ENCODE peak calls at places on chromosomes 12 and 14, in eight cellular contexts. One of them, this sample, is unnamed.

GRCh38 chr12:88753074-88753473 is 172.8 kb upstream of the KITLG start:
- DNase-seq in CD8-positive, alpha-beta T cell: no peak
- DNase-seq in kidney tubule cell: peak
- DNase-seq in LHCN-M2: peak
- DNase-seq in GM20000: no peak
- DNase-seq in LoVo: peak
- DNase-seq in activated naive CD8-positive, alpha-beta T cell treated with anti-CD3 and anti-CD28 coated beads, Interleukin-2, amount 50 U/mL, for 16 hours: no peak
- DNase-seq in T-cell: no peak
- DNase-seq in this sample: no peak

GRCh38 chr14:37480446-37481290 is 114.4 kb downstream of the FOXA1 start:
- DNase-seq in LoVo: no peak
- DNase-seq in T-cell: no peak
- DNase-seq in LHCN-M2: no peak
- DNase-seq in CD8-positive, alpha-beta T cell: no peak
- DNase-seq in activated naive CD8-positive, alpha-beta T cell treated with anti-CD3 and anti-CD28 coated beads, Interleukin-2, amount 50 U/mL, for 16 hours: no peak
- DNase-seq in GM20000: no peak
- DNase-seq in kidney tubule cell: no peak
- DNase-seq in this sample: no peak

GRCh38 chr12:126509587-126509986 is 1444.4 kb downstream of the AACS start:
- DNase-seq in kidney tubule cell: no peak
- DNase-seq in CD8-positive, alpha-beta T cell: no peak
- DNase-seq in GM20000: no peak
- DNase-seq in LHCN-M2: no peak
- DNase-seq in LoVo: no peak
- DNase-seq in activated naive CD8-positive, alpha-beta T cell treated with anti-CD3 and anti-CD28 coated beads, Interleukin-2, amount 50 U/mL, for 16 hours: no peak
- DNase-seq in T-cell: no peak
- DNase-seq in this sample: no peak

GRCh38 chr14:68768316-68768715 is 24.6 kb downstream of the ZFP36L1 start:
- DNase-seq in CD8-positive, alpha-beta T cell: no peak
- DNase-seq in activated naive CD8-positive, alpha-beta T cell treated with anti-CD3 and anti-CD28 coated beads, Interleukin-2, amount 50 U/mL, for 16 hours: no peak
- DNase-seq in LoVo: no peak
- DNase-seq in GM20000: no peak
- DNase-seq in kidney tubule cell: no peak
- DNase-seq in T-cell: no peak
- DNase-seq in LHCN-M2: no peak
- DNase-seq in this sample: no peak

GRCh38 chr14:64709126-64709525 is 4.9 kb downstream of the PLEKHG3 start:
- DNase-seq in kidney tubule cell: no peak
- DNase-seq in T-cell: no peak
- DNase-seq in LHCN-M2: no peak
- DNase-seq in GM20000: no peak
- DNase-seq in activated naive CD8-positive, alpha-beta T cell treated with anti-CD3 and anti-CD28 coated beads, Interleukin-2, amount 50 U/mL, for 16 hours: no peak
- DNase-seq in LoVo: no peak
- DNase-seq in CD8-positive, alpha-beta T cell: no peak
- DNase-seq in this sample: no peak

GRCh38 chr14:61460853-61461611 is 139.7 kb downstream of the PRKCH start:
- DNase-seq in GM20000: no peak
- DNase-seq in LoVo: peak
- DNase-seq in T-cell: no peak
- DNase-seq in kidney tubule cell: peak
- DNase-seq in LHCN-M2: peak
- DNase-seq in CD8-positive, alpha-beta T cell: peak
- DNase-seq in activated naive CD8-positive, alpha-beta T cell treated with anti-CD3 and anti-CD28 coated beads, Interleukin-2, amount 50 U/mL, for 16 hours: no peak
- DNase-seq in this sample: no peak

GRCh38 chr14:33014710-33015109 is 76.0 kb downstream of the NPAS3 start:
- DNase-seq in activated naive CD8-positive, alpha-beta T cell treated with anti-CD3 and anti-CD28 coated beads, Interleukin-2, amount 50 U/mL, for 16 hours: no peak
- DNase-seq in LHCN-M2: no peak
- DNase-seq in GM20000: no peak
- DNase-seq in T-cell: no peak
- DNase-seq in kidney tubule cell: no peak
- DNase-seq in CD8-positive, alpha-beta T cell: no peak
- DNase-seq in LoVo: no peak
- DNase-seq in this sample: no peak

GRCh38 chr14:53180272-53181221 is 27.4 kb upstream of the DDHD1 start:
- DNase-seq in CD8-positive, alpha-beta T cell: peak
- DNase-seq in T-cell: peak
- DNase-seq in kidney tubule cell: peak
- DNase-seq in LHCN-M2: peak
- DNase-seq in LoVo: no peak
- DNase-seq in activated naive CD8-positive, alpha-beta T cell treated with anti-CD3 and anti-CD28 coated beads, Interleukin-2, amount 50 U/mL, for 16 hours: peak
- DNase-seq in GM20000: peak
- DNase-seq in this sample: peak

GRCh38 chr14:73173092-73173735 is 36.9 kb downstream of the PSEN1 start:
- DNase-seq in kidney tubule cell: peak
- DNase-seq in LHCN-M2: peak
- DNase-seq in LoVo: peak
- DNase-seq in CD8-positive, alpha-beta T cell: no peak
- DNase-seq in T-cell: no peak
- DNase-seq in activated naive CD8-positive, alpha-beta T cell treated with anti-CD3 and anti-CD28 coated beads, Interleukin-2, amount 50 U/mL, for 16 hours: no peak
- DNase-seq in GM20000: peak
- DNase-seq in this sample: no peak

GRCh38 chr14:105375635-105376057 is 22.7 kb upstream of the TEX22 start:
- DNase-seq in kidney tubule cell: no peak
- DNase-seq in LHCN-M2: no peak
- DNase-seq in activated naive CD8-positive, alpha-beta T cell treated with anti-CD3 and anti-CD28 coated beads, Interleukin-2, amount 50 U/mL, for 16 hours: no peak
- DNase-seq in GM20000: no peak
- DNase-seq in T-cell: no peak
- DNase-seq in CD8-positive, alpha-beta T cell: peak
- DNase-seq in LoVo: no peak
- DNase-seq in this sample: no peak

GRCh38 chr14:63012171-63012570 is 33.1 kb downstream of the KCNH5 start:
- DNase-seq in CD8-positive, alpha-beta T cell: no peak
- DNase-seq in T-cell: no peak
- DNase-seq in kidney tubule cell: no peak
- DNase-seq in GM20000: no peak
- DNase-seq in LHCN-M2: no peak
- DNase-seq in LoVo: no peak
- DNase-seq in activated naive CD8-positive, alpha-beta T cell treated with anti-CD3 and anti-CD28 coated beads, Interleukin-2, amount 50 U/mL, for 16 hours: no peak
- DNase-seq in this sample: no peak

GRCh38 chr14:51277753-51278415 is 37.8 kb downstream of the TMX1 start:
- DNase-seq in CD8-positive, alpha-beta T cell: no peak
- DNase-seq in T-cell: no peak
- DNase-seq in kidney tubule cell: no peak
- DNase-seq in LoVo: no peak
- DNase-seq in LHCN-M2: no peak
- DNase-seq in activated naive CD8-positive, alpha-beta T cell treated with anti-CD3 and anti-CD28 coated beads, Interleukin-2, amount 50 U/mL, for 16 hours: no peak
- DNase-seq in GM20000: no peak
- DNase-seq in this sample: no peak

GRCh38 chr12:12541782-12542181 is 20.9 kb downstream of the DUSP16 start:
- DNase-seq in T-cell: no peak
- DNase-seq in kidney tubule cell: no peak
- DNase-seq in activated naive CD8-positive, alpha-beta T cell treated with anti-CD3 and anti-CD28 coated beads, Interleukin-2, amount 50 U/mL, for 16 hours: no peak
- DNase-seq in LHCN-M2: no peak
- DNase-seq in GM20000: no peak
- DNase-seq in LoVo: no peak
- DNase-seq in CD8-positive, alpha-beta T cell: no peak
- DNase-seq in this sample: no peak

GRCh38 chr12:12807970-12808702 is 5.0 kb upstream of the DDX47 start:
- DNase-seq in kidney tubule cell: no peak
- DNase-seq in LoVo: no peak
- DNase-seq in GM20000: no peak
- DNase-seq in LHCN-M2: no peak
- DNase-seq in T-cell: peak
- DNase-seq in activated naive CD8-positive, alpha-beta T cell treated with anti-CD3 and anti-CD28 coated beads, Interleukin-2, amount 50 U/mL, for 16 hours: no peak
- DNase-seq in CD8-positive, alpha-beta T cell: peak
- DNase-seq in this sample: peak

GRCh38 chr14:61730756-61731373 is 31.4 kb upstream of the SNAPC1 start:
- DNase-seq in CD8-positive, alpha-beta T cell: no peak
- DNase-seq in kidney tubule cell: no peak
- DNase-seq in T-cell: no peak
- DNase-seq in LHCN-M2: no peak
- DNase-seq in activated naive CD8-positive, alpha-beta T cell treated with anti-CD3 and anti-CD28 coated beads, Interleukin-2, amount 50 U/mL, for 16 hours: no peak
- DNase-seq in GM20000: no peak
- DNase-seq in LoVo: no peak
- DNase-seq in this sample: no peak

GRCh38 chr12:2960432-2960956 is 1.3 kb downstream of the TEAD4 start:
- DNase-seq in activated naive CD8-positive, alpha-beta T cell treated with anti-CD3 and anti-CD28 coated beads, Interleukin-2, amount 50 U/mL, for 16 hours: no peak
- DNase-seq in LHCN-M2: peak
- DNase-seq in GM20000: peak
- DNase-seq in T-cell: no peak
- DNase-seq in LoVo: no peak
- DNase-seq in CD8-positive, alpha-beta T cell: no peak
- DNase-seq in kidney tubule cell: peak
- DNase-seq in this sample: no peak

GRCh38 chr14:63467440-63468072 is 75.6 kb downstream of the PPP2R5E start:
- DNase-seq in activated naive CD8-positive, alpha-beta T cell treated with anti-CD3 and anti-CD28 coated beads, Interleukin-2, amount 50 U/mL, for 16 hours: no peak
- DNase-seq in kidney tubule cell: no peak
- DNase-seq in LHCN-M2: no peak
- DNase-seq in T-cell: no peak
- DNase-seq in GM20000: no peak
- DNase-seq in CD8-positive, alpha-beta T cell: no peak
- DNase-seq in LoVo: no peak
- DNase-seq in this sample: no peak

GRCh38 chr12:50637870-50638481 is 125.9 kb upstream of the ATF1 start:
- DNase-seq in activated naive CD8-positive, alpha-beta T cell treated with anti-CD3 and anti-CD28 coated beads, Interleukin-2, amount 50 U/mL, for 16 hours: no peak
- DNase-seq in kidney tubule cell: peak
- DNase-seq in CD8-positive, alpha-beta T cell: no peak
- DNase-seq in LoVo: peak
- DNase-seq in GM20000: peak
- DNase-seq in T-cell: no peak
- DNase-seq in LHCN-M2: peak
- DNase-seq in this sample: no peak

GRCh38 chr12:94509317-94509716 is 49.6 kb upstream of the CEP83 start:
- DNase-seq in CD8-positive, alpha-beta T cell: no peak
- DNase-seq in T-cell: no peak
- DNase-seq in LHCN-M2: no peak
- DNase-seq in GM20000: no peak
- DNase-seq in LoVo: no peak
- DNase-seq in activated naive CD8-positive, alpha-beta T cell treated with anti-CD3 and anti-CD28 coated beads, Interleukin-2, amount 50 U/mL, for 16 hours: no peak
- DNase-seq in kidney tubule cell: no peak
- DNase-seq in this sample: no peak

GRCh38 chr14:93133476-93133875 is 17.8 kb upstream of the ITPK1 start:
- DNase-seq in kidney tubule cell: no peak
- DNase-seq in LHCN-M2: no peak
- DNase-seq in GM20000: no peak
- DNase-seq in CD8-positive, alpha-beta T cell: no peak
- DNase-seq in T-cell: no peak
- DNase-seq in LoVo: no peak
- DNase-seq in activated naive CD8-positive, alpha-beta T cell treated with anti-CD3 and anti-CD28 coated beads, Interleukin-2, amount 50 U/mL, for 16 hours: no peak
- DNase-seq in this sample: no peak

GRCh38 chr12:111267171-111267570 is 101.7 kb downstream of the PHETA1 start:
- DNase-seq in GM20000: no peak
- DNase-seq in T-cell: no peak
- DNase-seq in LHCN-M2: no peak
- DNase-seq in activated naive CD8-positive, alpha-beta T cell treated with anti-CD3 and anti-CD28 coated beads, Interleukin-2, amount 50 U/mL, for 16 hours: no peak
- DNase-seq in kidney tubule cell: no peak
- DNase-seq in CD8-positive, alpha-beta T cell: no peak
- DNase-seq in LoVo: no peak
- DNase-seq in this sample: no peak

GRCh38 chr12:52022841-52023181 is 16.1 kb downstream of the TAMALIN start:
- DNase-seq in activated naive CD8-positive, alpha-beta T cell treated with anti-CD3 and anti-CD28 coated beads, Interleukin-2, amount 50 U/mL, for 16 hours: no peak
- DNase-seq in kidney tubule cell: peak
- DNase-seq in LoVo: peak
- DNase-seq in LHCN-M2: no peak
- DNase-seq in GM20000: no peak
- DNase-seq in CD8-positive, alpha-beta T cell: no peak
- DNase-seq in T-cell: no peak
- DNase-seq in this sample: no peak

GRCh38 chr14:69052181-69052601 is 73.1 kb upstream of the ACTN1 start:
- DNase-seq in T-cell: no peak
- DNase-seq in GM20000: no peak
- DNase-seq in LoVo: no peak
- DNase-seq in LHCN-M2: no peak
- DNase-seq in CD8-positive, alpha-beta T cell: no peak
- DNase-seq in kidney tubule cell: no peak
- DNase-seq in activated naive CD8-positive, alpha-beta T cell treated with anti-CD3 and anti-CD28 coated beads, Interleukin-2, amount 50 U/mL, for 16 hours: no peak
- DNase-seq in this sample: no peak

GRCh38 chr14:49962616-49963015 is 69.7 kb downstream of the ARF6 start:
- DNase-seq in activated naive CD8-positive, alpha-beta T cell treated with anti-CD3 and anti-CD28 coated beads, Interleukin-2, amount 50 U/mL, for 16 hours: no peak
- DNase-seq in LHCN-M2: no peak
- DNase-seq in LoVo: peak
- DNase-seq in kidney tubule cell: peak
- DNase-seq in GM20000: peak
- DNase-seq in CD8-positive, alpha-beta T cell: no peak
- DNase-seq in T-cell: no peak
- DNase-seq in this sample: no peak

GRCh38 chr12:64124511-64125197 is 97.4 kb downstream of the KICS2 start:
- DNase-seq in kidney tubule cell: no peak
- DNase-seq in LoVo: no peak
- DNase-seq in CD8-positive, alpha-beta T cell: no peak
- DNase-seq in activated naive CD8-positive, alpha-beta T cell treated with anti-CD3 and anti-CD28 coated beads, Interleukin-2, amount 50 U/mL, for 16 hours: no peak
- DNase-seq in LHCN-M2: no peak
- DNase-seq in GM20000: no peak
- DNase-seq in T-cell: no peak
- DNase-seq in this sample: no peak

GRCh38 chr14:95507701-95508103 is 8.7 kb downstream of the SYNE3 start:
- DNase-seq in T-cell: no peak
- DNase-seq in LHCN-M2: peak
- DNase-seq in CD8-positive, alpha-beta T cell: no peak
- DNase-seq in kidney tubule cell: peak
- DNase-seq in LoVo: peak
- DNase-seq in GM20000: no peak
- DNase-seq in activated naive CD8-positive, alpha-beta T cell treated with anti-CD3 and anti-CD28 coated beads, Interleukin-2, amount 50 U/mL, for 16 hours: no peak
- DNase-seq in this sample: no peak